ENCODE peak calls at places on chromosomes 4 and X, in ten cellular contexts. I is H1, X is thyroid gland, N is aorta, S is PC-3, G is suprapubic skin, T is OCI-LY7, F is neuronal stem cell, P is upper lobe of right lung, U is right lobe of liver. J is an unnamed sample. For H3K4me1, the result is how much of the 10 kb centered on the place peaks cover.

GRCh38 chr4:1508161-1509160 is 102.2 kb upstream of the NKX1-1 start:
- DNase-seq in T (no peak), P (peak), S (no peak), X (no peak), F (no peak), I (no peak), N (no peak), G (no peak), U (peak), J (peak)

GRCh38 chr4:118772149-118773081 is 63.5 kb downstream of the SEC24D start:
- DNase-seq in U (no peak), N (no peak), X (no peak), P (no peak), T (peak), I (no peak), G (no peak), F (peak), S (peak), J (no peak)

GRCh38 chrX:50045808-50046207 is 123.4 kb downstream of the CLCN5 start:
- DNase-seq in F (no peak), G (no peak), T (no peak), S (no peak), U (no peak), X (no peak), N (no peak), I (no peak), P (no peak), J (no peak)

GRCh38 chrX:135432881-135433521 is 11.3 kb downstream of the SMIM10L2A start:
- DNase-seq in I (no peak), U (no peak), G (no peak), N (no peak), T (no peak), S (no peak), X (no peak), P (peak), F (no peak), J (no peak)

GRCh38 chr4:154137320-154137905 is 348.5 kb upstream of the SFRP2 start:
- DNase-seq in F (no peak), U (no peak), X (no peak), I (no peak), G (no peak), P (no peak), T (no peak), N (no peak), S (no peak), J (no peak)

GRCh38 chr4:166386491-166387367 is 513.7 kb downstream of the TLL1 start:
- DNase-seq in F (no peak), N (no peak), X (no peak), I (no peak), G (no peak), P (no peak), T (no peak), S (peak), U (no peak), J (no peak)

GRCh38 chr4:118927976-118928375 is 39.3 kb downstream of the SYNPO2 start:
- DNase-seq in X (peak), S (no peak), P (no peak), U (no peak), F (no peak), N (peak), I (no peak), G (no peak), T (no peak), J (peak)

GRCh38 chrX:87409113-87409841 is 108.3 kb upstream of the KLHL4 start:
- DNase-seq in P (peak), U (no peak), X (peak), T (no peak), I (no peak), N (peak), S (peak), G (no peak), F (no peak), J (peak)

GRCh38 chrX:13376857-13377441 is 57.1 kb upstream of the ATXN3L start:
- DNase-seq in U (no peak), S (peak), G (no peak), I (no peak), N (peak), T (no peak), X (no peak), F (no peak), P (no peak), J (no peak)

GRCh38 chr4:102352774-102353173 is 7.5 kb upstream of the SLC39A8 start:
- DNase-seq in N (no peak), S (no peak), X (no peak), U (no peak), G (no peak), T (no peak), I (no peak), F (no peak), P (no peak), J (no peak)

GRCh38 chr4:86845593-86845992 is 3.6 kb downstream of the SLC10A6 start:
- DNase-seq in N (no peak), U (no peak), T (no peak), S (no peak), G (no peak), F (no peak), X (no peak), P (no peak), I (no peak), J (no peak)

GRCh38 chrX:93932471-93933220 is 258.6 kb downstream of the FAM133A start:
- DNase-seq in G (no peak), P (no peak), T (no peak), U (no peak), N (no peak), I (no peak), S (peak), F (no peak), X (no peak), J (no peak)

GRCh38 chr4:38523524-38524448 is 140.2 kb upstream of the KLF3 start:
- DNase-seq in G (no peak), S (no peak), X (no peak), U (no peak), I (no peak), P (no peak), T (no peak), F (no peak), N (no peak), J (no peak)

GRCh38 chr4:138239496-138239895 is 2.7 kb downstream of the SLC7A11 start:
- DNase-seq in I (no peak), U (no peak), P (no peak), X (no peak), T (no peak), N (no peak), G (no peak), F (no peak), S (peak), J (no peak)

GRCh38 chrX:145751943-145752342 is 65.7 kb upstream of the SLITRK2 start:
- DNase-seq in G (no peak), I (no peak), F (no peak), N (no peak), P (no peak), S (peak), X (no peak), U (no peak), T (no peak), J (no peak)

GRCh38 chr4:146417822-146418221 is 103.9 kb downstream of the SLC10A7 start:
- DNase-seq in N (no peak), I (no peak), P (no peak), X (no peak), S (no peak), F (no peak), G (no peak), U (no peak), T (no peak), J (no peak)

GRCh38 chr4:15234101-15234500 is 193.7 kb upstream of the C1QTNF7 start:
- DNase-seq in X (no peak), P (no peak), I (no peak), U (no peak), F (no peak), G (no peak), S (peak), T (no peak), N (no peak), J (no peak)

GRCh38 chr4:8893624-8894423 is 22.2 kb upstream of the HMX1 start:
- DNase-seq in F (no peak), U (no peak), T (no peak), X (no peak), G (no peak), S (no peak), P (no peak), N (no peak), I (peak), J (no peak)

GRCh38 chrX:150365051-150365952 is 2.2 kb downstream of the MAMLD1 start:
- DNase-seq in F (peak), S (peak), G (no peak), N (peak), U (peak), X (peak), P (peak), I (peak), T (no peak), J (peak)

GRCh38 chrX:48996969-48997368 is 5.1 kb downstream of the GRIPAP1 start:
- DNase-seq in T (no peak), S (no peak), F (no peak), I (peak), G (no peak), N (no peak), U (no peak), X (no peak), P (no peak), J (no peak)

GRCh38 chr4:156255205-156255604 is 301.5 kb upstream of the CTSO start:
- DNase-seq in U (no peak), I (no peak), T (no peak), S (no peak), P (no peak), G (no peak), X (no peak), F (no peak), N (no peak), J (no peak)

GRCh38 chrX:102720237-102721168 is at the start of gene GPRASP3:
- DNase-seq in P (peak), G (peak), X (peak), T (no peak), U (peak), I (peak), N (peak), S (no peak), F (peak), J (peak)

GRCh38 chr4:155543126-155543765 is 123.4 kb upstream of the GUCY1A1 start:
- DNase-seq in P (no peak), T (no peak), S (peak), G (no peak), I (no peak), F (no peak), X (no peak), U (no peak), N (no peak), J (no peak)

GRCh38 chr4:177108708-177109107 is 201.0 kb upstream of the NEIL3 start:
- DNase-seq in I (no peak), F (no peak), P (no peak), X (no peak), S (peak), T (no peak), U (no peak), G (no peak), N (no peak), J (no peak)

GRCh38 chr4:1179089-1179441 is 6.7 kb upstream of the SPON2 start:
- DNase-seq in N (no peak), I (no peak), T (no peak), G (no peak), P (no peak), F (no peak), S (no peak), X (no peak), U (peak), J (no peak)

GRCh38 chrX:46317158-46317557 is 228.1 kb downstream of the ZNF674 start:
- DNase-seq in F (no peak), X (no peak), I (no peak), P (no peak), S (peak), G (no peak), N (no peak), T (no peak), U (no peak), J (no peak)

GRCh38 chr4:8314691-8315255 is 45.2 kb downstream of the HTRA3 start:
- DNase-seq in T (no peak), I (peak), X (no peak), P (peak), U (no peak), N (peak), S (no peak), G (peak), F (no peak), J (no peak)

GRCh38 chr4:37827030-37827705 is 682 bp downstream of the PGM2 start:
- DNase-seq in U (peak), N (no peak), F (no peak), G (no peak), I (no peak), S (peak), X (no peak), T (peak), P (no peak), J (peak)

GRCh38 chr4:156677656-156678055 is 293.9 kb downstream of the PDGFC start:
- DNase-seq in G (no peak), N (no peak), P (no peak), F (no peak), X (no peak), S (no peak), I (no peak), T (no peak), U (no peak), J (no peak)

GRCh38 chr4:39548425-39549067 is 21.3 kb upstream of the UGDH start:
- DNase-seq in T (no peak), N (no peak), I (no peak), P (no peak), S (peak), U (no peak), X (no peak), G (no peak), F (no peak), J (no peak)

GRCh38 chrX:142804085-142804484 is 221.6 kb upstream of the SPANXN4 start:
- DNase-seq in S (peak), X (no peak), N (no peak), G (no peak), T (no peak), F (peak), P (no peak), I (peak), U (no peak), J (no peak)

GRCh38 chrX:21711126-21711847 is 46.6 kb downstream of the SMPX start:
- DNase-seq in F (no peak), S (no peak), P (no peak), N (no peak), X (no peak), I (no peak), U (no peak), T (no peak), G (no peak), J (peak)

GRCh38 chr4:163534056-163534455 is 39.6 kb downstream of the TMA16 start:
- DNase-seq in F (no peak), T (no peak), S (no peak), X (no peak), G (no peak), N (no peak), I (no peak), P (no peak), U (no peak), J (no peak)

GRCh38 chr4:157079441-157079840 is 3.5 kb downstream of the GLRB start:
- DNase-seq in P (no peak), I (no peak), X (no peak), G (no peak), U (no peak), F (no peak), S (no peak), N (no peak), T (no peak), J (no peak)

GRCh38 chrX:100939336-100939735 is 10.6 kb upstream of the XKRX start:
- DNase-seq in G (no peak), P (no peak), I (no peak), T (peak), U (no peak), S (no peak), N (no peak), X (no peak), F (no peak), J (no peak)

GRCh38 chr4:7539659-7540058 is 104.9 kb upstream of the PSAPL1 start:
- DNase-seq in S (peak), G (no peak), N (no peak), T (peak), U (no peak), P (no peak), F (no peak), I (no peak), X (no peak), J (no peak)

GRCh38 chr4:108350332-108350731 is 181.6 kb upstream of the LEF1 start:
- DNase-seq in X (no peak), U (no peak), N (no peak), S (no peak), T (no peak), P (no peak), F (no peak), I (no peak), G (no peak), J (no peak)

GRCh38 chr4:101126044-101126443 is 221.3 kb downstream of the PPP3CA start:
- DNase-seq in N (no peak), T (no peak), S (no peak), F (no peak), X (no peak), I (no peak), G (no peak), U (no peak), P (no peak), J (no peak)

DNA sequence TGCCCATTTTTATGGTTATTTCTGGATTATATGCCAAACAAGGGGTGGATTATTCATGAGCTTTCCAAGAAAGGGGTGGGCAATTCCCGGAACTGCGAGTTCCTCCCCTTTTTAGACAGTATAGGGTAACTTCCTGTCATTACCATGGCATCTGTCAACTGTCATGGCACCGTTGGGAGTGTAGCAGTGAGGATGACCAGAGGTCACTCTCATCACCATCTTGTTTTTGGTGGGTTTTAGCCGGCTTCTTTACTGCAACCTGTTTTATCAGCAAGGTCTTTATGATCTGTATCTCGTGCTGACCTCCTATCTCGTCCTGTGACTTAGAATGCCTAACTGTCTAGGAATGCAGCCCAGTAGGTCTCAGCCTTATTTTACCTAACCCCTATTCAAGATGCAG is 57.6 kb downstream of the SH3KBP1 start:
- DNase-seq in T (no peak), S (no peak), X (no peak), G (no peak), I (no peak), P (no peak), F (no peak), U (no peak), N (no peak), J (no peak)
- H3K27ac ChIP-seq in T (no peak), S (no peak), X (no peak), G (no peak), I (no peak), P (no peak), F (no peak), U (no peak), N (no peak), J (no peak)

GRCh38 chrX:154698630-154699248 is 45.4 kb upstream of the CTAG2 start:
- DNase-seq in F (no peak), U (no peak), S (no peak), N (no peak), I (no peak), T (no peak), X (no peak), P (no peak), G (no peak), J (no peak)

GRCh38 chrX:154693394-154693793 is 40.0 kb upstream of the CTAG2 start:
- DNase-seq in G (no peak), P (no peak), U (no peak), F (no peak), I (no peak), N (no peak), T (no peak), X (no peak), S (no peak), J (no peak)

GRCh38 chrX:154696328-154697045 is 43.1 kb upstream of the CTAG2 start:
- DNase-seq in F (no peak), S (peak), G (no peak), I (no peak), X (no peak), N (no peak), P (no peak), T (no peak), U (no peak), J (no peak)

DNA sequence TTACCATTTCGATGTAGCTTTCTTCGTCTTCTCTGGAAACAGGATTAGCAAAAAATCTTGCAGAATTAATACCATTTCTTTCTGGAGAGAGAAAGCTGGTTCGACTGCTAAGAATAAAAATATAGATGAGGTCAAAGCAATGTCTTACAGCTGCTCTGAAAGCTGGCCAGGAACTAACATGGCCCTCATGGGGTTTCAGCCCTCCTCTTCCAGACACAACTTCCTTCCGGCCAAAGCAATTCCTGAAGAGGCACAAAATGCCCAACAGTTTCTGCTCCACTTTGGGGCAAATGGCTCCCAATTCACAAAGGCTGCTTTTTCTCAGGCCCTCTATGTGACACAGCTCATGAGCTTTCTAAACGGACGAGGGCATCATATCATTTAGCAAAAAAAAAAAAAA is 42.5 kb upstream of the CTAG2 start:
- DNase-seq in G (no peak), X (no peak), T (no peak), P (no peak), N (no peak), S (no peak), I (no peak), U (no peak), F (no peak), J (no peak)
- H3K4me1 ChIP-seq in G (under half), X (under half), T (under half), P (under half), N (under half), S (under half), I (under half), U (under half), F (under half), J (under half)

DNA sequence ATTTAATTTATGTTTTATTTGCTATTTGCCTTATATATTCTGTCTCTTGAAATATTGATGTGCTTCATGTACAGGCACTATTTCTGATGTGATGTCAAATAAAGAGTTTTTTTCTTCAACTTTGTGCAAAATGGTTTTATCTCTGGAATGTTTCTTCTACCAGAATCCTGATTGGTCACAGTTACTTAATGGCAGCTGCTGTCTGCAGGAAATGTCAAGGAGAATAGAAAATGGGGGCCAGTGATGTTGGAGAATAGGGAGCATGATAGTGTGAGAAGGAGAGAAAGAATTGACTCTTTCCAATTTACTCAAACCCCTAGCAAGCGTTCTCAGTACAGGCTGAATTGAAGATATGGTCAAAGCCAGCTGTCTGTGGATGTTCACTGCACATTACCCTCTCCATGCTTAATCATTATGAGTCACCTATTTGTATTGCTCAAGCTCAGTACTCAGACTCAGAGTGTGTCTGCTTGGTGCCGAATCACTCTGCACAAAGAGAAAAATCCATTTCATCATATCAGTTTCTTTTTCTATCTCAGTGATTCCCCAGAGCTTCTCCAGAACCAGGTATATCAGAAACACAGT is 57.8 kb upstream of the FAM47B start:
- DNase-seq in T (no peak), P (no peak), S (peak), F (no peak), X (no peak), U (no peak), I (no peak), N (no peak), G (no peak), J (no peak)
- H3K27ac ChIP-seq in T (no peak), P (no peak), S (peak), F (no peak), X (no peak), U (no peak), I (no peak), N (no peak), G (no peak), J (no peak)

DNA sequence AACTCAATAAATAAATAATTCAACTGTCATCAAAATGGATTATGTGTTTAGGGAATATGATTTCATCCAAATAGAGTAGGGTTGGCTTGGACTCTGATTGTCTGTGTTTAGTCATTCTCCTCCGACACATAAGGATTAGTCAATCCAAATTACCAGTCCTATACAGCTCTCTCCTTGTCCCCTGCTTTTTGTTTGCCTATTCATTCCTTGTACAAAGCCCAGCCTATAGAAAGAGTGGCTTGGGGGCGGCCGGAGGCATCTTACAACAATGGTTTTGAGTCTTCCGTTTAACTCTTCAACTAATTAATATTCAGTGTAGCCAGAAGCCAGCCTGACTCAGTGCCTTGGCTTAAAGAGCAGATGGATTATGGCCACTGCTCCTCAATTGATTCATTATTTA is 796.7 kb upstream of the POU3F4 start:
- DNase-seq in F (peak), I (no peak), N (no peak), P (no peak), X (no peak), S (peak), G (no peak), U (no peak), T (no peak), J (no peak)
- H3K4me1 ChIP-seq in F (under half), I (under half), N (under half), P (under half), X (under half), S (under half), G (under half), U (under half), T (under half), J (under half)

GRCh38 chrX:5971300-5971699 is 257.4 kb downstream of the NLGN4X start:
- DNase-seq in G (no peak), I (no peak), T (no peak), U (no peak), X (no peak), P (no peak), N (no peak), S (no peak), F (no peak), J (no peak)
- H3K27ac ChIP-seq in G (no peak), I (no peak), T (no peak), U (no peak), X (no peak), P (no peak), N (no peak), S (no peak), F (no peak), J (no peak)